ENCODE peak calls at places on chromosome 22, in eight cellular contexts. One of them, this sample, is unnamed.

GRCh38 chr22:20783844-20784723 is 10.2 kb downstream of the SERPIND1 start:
- DNase-seq in esophagus muscularis mucosa: no peak
- DNase-seq in suprapubic skin: no peak
- DNase-seq in SK-N-SH: peak; percentile 59
- DNase-seq in transverse colon: peak; percentile 31
- DNase-seq in stomach: no peak
- DNase-seq in H1: peak; percentile 56
- DNase-seq in K562: peak; percentile 96
- DNase-seq in this sample: no peak

GRCh38 chr22:50672041-50672440 is 582 bp upstream of the SHANK3 start:
- DNase-seq in suprapubic skin: no peak
- DNase-seq in stomach: no peak
- DNase-seq in esophagus muscularis mucosa: no peak
- DNase-seq in SK-N-SH: no peak
- DNase-seq in K562: no peak
- DNase-seq in H1: no peak
- DNase-seq in transverse colon: no peak
- DNase-seq in this sample: no peak

GRCh38 chr22:46043816-46044717 is 67.1 kb upstream of the WNT7B start:
- DNase-seq in stomach: peak; percentile 54
- DNase-seq in H1: peak; percentile 64
- DNase-seq in esophagus muscularis mucosa: no peak
- DNase-seq in SK-N-SH: no peak
- DNase-seq in K562: no peak
- DNase-seq in suprapubic skin: peak; percentile 87
- DNase-seq in transverse colon: peak; percentile 49
- DNase-seq in this sample: peak; percentile 58

GRCh38 chr22:18023509-18024275 is 669 bp downstream of the MICAL3 start:
- DNase-seq in suprapubic skin: peak; percentile 91
- DNase-seq in stomach: peak; percentile 69
- DNase-seq in transverse colon: peak; percentile 90
- DNase-seq in SK-N-SH: peak; percentile 87
- DNase-seq in K562: peak; percentile 46
- DNase-seq in esophagus muscularis mucosa: no peak
- DNase-seq in H1: peak; percentile 77
- DNase-seq in this sample: peak; percentile 90

GRCh38 chr22:49833340-49834007 is 5.8 kb upstream of the BRD1 start:
- DNase-seq in stomach: no peak
- DNase-seq in transverse colon: no peak
- DNase-seq in H1: no peak
- DNase-seq in K562: no peak
- DNase-seq in suprapubic skin: no peak
- DNase-seq in SK-N-SH: no peak
- DNase-seq in esophagus muscularis mucosa: no peak
- DNase-seq in this sample: peak; percentile 89

GRCh38 chr22:23216331-23217170 is 36.2 kb downstream of the BCR start:
- DNase-seq in transverse colon: no peak
- DNase-seq in suprapubic skin: no peak
- DNase-seq in H1: no peak
- DNase-seq in K562: no peak
- DNase-seq in stomach: no peak
- DNase-seq in SK-N-SH: no peak
- DNase-seq in esophagus muscularis mucosa: no peak
- DNase-seq in this sample: no peak

GRCh38 chr22:47328550-47329243 is 566.2 kb downstream of the TBC1D22A start:
- DNase-seq in suprapubic skin: no peak
- DNase-seq in K562: peak; percentile 40
- DNase-seq in transverse colon: no peak
- DNase-seq in esophagus muscularis mucosa: peak; percentile 87
- DNase-seq in H1: no peak
- DNase-seq in SK-N-SH: peak; percentile 34
- DNase-seq in stomach: no peak
- DNase-seq in this sample: peak; percentile 68

GRCh38 chr22:25837288-25837900 is 95.4 kb downstream of the MYO18B start:
- DNase-seq in stomach: no peak
- DNase-seq in H1: peak; percentile 29
- DNase-seq in K562: no peak
- DNase-seq in SK-N-SH: no peak
- DNase-seq in esophagus muscularis mucosa: no peak
- DNase-seq in transverse colon: no peak
- DNase-seq in suprapubic skin: no peak
- DNase-seq in this sample: no peak

GRCh38 chr22:46053563-46054090 is 76.7 kb upstream of the WNT7B start:
- DNase-seq in K562: no peak
- DNase-seq in esophagus muscularis mucosa: no peak
- DNase-seq in transverse colon: peak; percentile 84
- DNase-seq in SK-N-SH: peak; percentile 94
- DNase-seq in suprapubic skin: peak; percentile 86
- DNase-seq in H1: no peak
- DNase-seq in stomach: peak; percentile 84
- DNase-seq in this sample: peak; percentile 84

GRCh38 chr22:20520093-20520511 is 12.7 kb downstream of the MED15 start:
- DNase-seq in suprapubic skin: no peak
- DNase-seq in K562: no peak
- DNase-seq in stomach: no peak
- DNase-seq in transverse colon: no peak
- DNase-seq in esophagus muscularis mucosa: no peak
- DNase-seq in H1: no peak
- DNase-seq in SK-N-SH: no peak
- DNase-seq in this sample: no peak

GRCh38 chr22:33831651-33832050 is 88.6 kb downstream of the LARGE1 start:
- DNase-seq in SK-N-SH: no peak
- DNase-seq in transverse colon: no peak
- DNase-seq in esophagus muscularis mucosa: no peak
- DNase-seq in stomach: no peak
- DNase-seq in K562: no peak
- DNase-seq in suprapubic skin: no peak
- DNase-seq in H1: no peak
- DNase-seq in this sample: no peak

GRCh38 chr22:44425356-44425755 is 72.7 kb downstream of the RTL6 start:
- DNase-seq in SK-N-SH: no peak
- DNase-seq in K562: no peak
- DNase-seq in esophagus muscularis mucosa: no peak
- DNase-seq in stomach: no peak
- DNase-seq in suprapubic skin: no peak
- DNase-seq in H1: no peak
- DNase-seq in transverse colon: no peak
- DNase-seq in this sample: no peak

GRCh38 chr22:39296535-39296934 is 22.9 kb downstream of the RPL3 start:
- DNase-seq in stomach: no peak
- DNase-seq in esophagus muscularis mucosa: no peak
- DNase-seq in H1: no peak
- DNase-seq in transverse colon: no peak
- DNase-seq in SK-N-SH: no peak
- DNase-seq in suprapubic skin: no peak
- DNase-seq in K562: no peak
- DNase-seq in this sample: no peak

GRCh38 chr22:39298194-39298987 is 21.0 kb downstream of the RPL3 start:
- DNase-seq in suprapubic skin: no peak
- DNase-seq in transverse colon: no peak
- DNase-seq in esophagus muscularis mucosa: no peak
- DNase-seq in SK-N-SH: no peak
- DNase-seq in K562: no peak
- DNase-seq in stomach: no peak
- DNase-seq in H1: no peak
- DNase-seq in this sample: no peak

GRCh38 chr22:39299829-39300178 is 19.6 kb downstream of the RPL3 start:
- DNase-seq in H1: no peak
- DNase-seq in esophagus muscularis mucosa: no peak
- DNase-seq in suprapubic skin: no peak
- DNase-seq in K562: no peak
- DNase-seq in SK-N-SH: no peak
- DNase-seq in transverse colon: peak; percentile 25
- DNase-seq in stomach: no peak
- DNase-seq in this sample: no peak

GRCh38 chr22:39296981-39297489 is 22.4 kb downstream of the RPL3 start:
- DNase-seq in stomach: no peak
- DNase-seq in esophagus muscularis mucosa: no peak
- DNase-seq in H1: no peak
- DNase-seq in transverse colon: no peak
- DNase-seq in K562: no peak
- DNase-seq in SK-N-SH: no peak
- DNase-seq in suprapubic skin: no peak
- DNase-seq in this sample: no peak

GRCh38 chr22:39297490-39298193 is 21.8 kb downstream of the RPL3 start:
- DNase-seq in esophagus muscularis mucosa: no peak
- DNase-seq in suprapubic skin: no peak
- DNase-seq in K562: no peak
- DNase-seq in transverse colon: peak; percentile 46
- DNase-seq in H1: no peak
- DNase-seq in SK-N-SH: no peak
- DNase-seq in stomach: peak; percentile 46
- DNase-seq in this sample: peak; percentile 81
- TF ChIP-seq EP300 in esophagus muscularis mucosa: no peak
- TF ChIP-seq EP300 in suprapubic skin: no peak
- TF ChIP-seq EP300 in K562: no peak
- TF ChIP-seq EP300 in transverse colon: no peak
- TF ChIP-seq EP300 in H1: no peak
- TF ChIP-seq EP300 in SK-N-SH: no peak
- TF ChIP-seq EP300 in stomach: no peak
- TF ChIP-seq EP300 in this sample: no peak

GRCh38 chr22:37267128-37267587 is 15.2 kb upstream of the CYTH4 start:
- DNase-seq in suprapubic skin: no peak
- DNase-seq in SK-N-SH: peak; percentile 91
- DNase-seq in esophagus muscularis mucosa: no peak
- DNase-seq in transverse colon: peak; percentile 55
- DNase-seq in stomach: peak; percentile 42
- DNase-seq in H1: peak; percentile 96
- DNase-seq in K562: peak; percentile 58
- DNase-seq in this sample: peak; percentile 91
- TF ChIP-seq POLR2AphosphoS5 in suprapubic skin: no peak
- TF ChIP-seq POLR2AphosphoS5 in SK-N-SH: no peak
- TF ChIP-seq POLR2AphosphoS5 in esophagus muscularis mucosa: no peak
- TF ChIP-seq POLR2AphosphoS5 in transverse colon: no peak
- TF ChIP-seq POLR2AphosphoS5 in stomach: no peak
- TF ChIP-seq POLR2AphosphoS5 in H1: no peak
- TF ChIP-seq POLR2AphosphoS5 in K562: no peak
- TF ChIP-seq POLR2AphosphoS5 in this sample: no peak

DNA sequence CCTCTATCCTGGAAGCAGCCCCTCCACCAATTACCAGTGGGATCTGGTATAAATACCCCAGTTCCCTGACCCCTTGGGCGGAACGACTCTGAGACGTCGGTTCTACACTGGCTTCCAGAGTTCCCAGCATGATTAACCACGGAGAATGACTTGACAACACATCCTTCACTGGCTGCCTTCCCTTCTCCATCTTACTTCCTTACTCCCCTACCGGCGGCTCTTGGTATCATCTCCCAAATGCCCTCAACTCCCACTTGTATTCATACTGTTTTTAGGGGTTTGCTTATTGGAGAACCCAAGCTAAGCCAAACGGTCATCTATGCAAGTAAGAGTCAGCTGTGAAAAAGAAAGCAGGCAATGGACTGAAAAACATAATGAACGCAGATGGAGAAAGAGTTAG is 56.1 kb downstream of the APOL3 start:
- DNase-seq in K562: peak; percentile 52
- DNase-seq in stomach: no peak
- DNase-seq in H1: peak; percentile 57
- DNase-seq in SK-N-SH: no peak
- DNase-seq in esophagus muscularis mucosa: no peak
- DNase-seq in transverse colon: no peak
- DNase-seq in suprapubic skin: no peak
- DNase-seq in this sample: no peak
- TF ChIP-seq CTCF in K562: peak; percentile 28
- TF ChIP-seq CTCF in stomach: no peak
- TF ChIP-seq CTCF in H1: peak; percentile 12
- TF ChIP-seq CTCF in SK-N-SH: no peak
- TF ChIP-seq CTCF in esophagus muscularis mucosa: no peak
- TF ChIP-seq CTCF in transverse colon: no peak
- TF ChIP-seq CTCF in suprapubic skin: no peak
- TF ChIP-seq CTCF in this sample: no peak

DNA sequence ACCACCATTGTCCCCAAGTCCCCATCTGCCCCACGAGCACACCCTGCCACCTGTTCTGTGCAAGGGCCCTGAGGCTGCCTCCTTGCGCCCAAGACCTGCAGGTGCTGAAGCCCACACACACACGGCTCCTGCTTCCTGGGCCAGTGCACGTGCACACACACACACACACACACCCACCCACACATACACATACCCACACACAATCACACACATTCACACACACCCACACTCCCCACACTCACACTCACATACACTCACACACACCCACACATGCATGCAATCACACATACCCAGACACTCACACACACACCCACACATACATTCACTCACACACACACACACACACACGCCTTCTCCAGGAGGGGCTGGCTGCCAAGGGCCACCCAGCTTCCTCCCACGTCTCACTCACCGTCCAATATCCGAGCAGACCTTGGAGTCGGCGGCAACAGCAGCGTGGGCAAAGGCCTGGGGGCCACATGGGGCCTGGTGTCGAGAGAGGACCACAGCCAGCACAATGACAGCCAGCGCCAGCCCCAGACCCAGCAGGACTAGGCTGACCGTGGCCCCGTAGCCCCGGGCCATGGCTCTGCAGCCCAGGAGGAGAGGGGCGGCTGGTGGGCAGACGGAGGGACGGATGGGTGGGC is 616 bp downstream of the GGT5 start:
- DNase-seq in stomach: no peak
- DNase-seq in suprapubic skin: no peak
- DNase-seq in H1: no peak
- DNase-seq in transverse colon: no peak
- DNase-seq in esophagus muscularis mucosa: no peak
- DNase-seq in K562: no peak
- DNase-seq in SK-N-SH: peak; percentile 84
- DNase-seq in this sample: no peak
- TF ChIP-seq EP300 in stomach: no peak
- TF ChIP-seq EP300 in suprapubic skin: no peak
- TF ChIP-seq EP300 in H1: no peak
- TF ChIP-seq EP300 in transverse colon: no peak
- TF ChIP-seq EP300 in esophagus muscularis mucosa: no peak
- TF ChIP-seq EP300 in K562: no peak
- TF ChIP-seq EP300 in SK-N-SH: peak; percentile 14
- TF ChIP-seq EP300 in this sample: no peak

GRCh38 chr22:32799516-32799915 is 2.0 kb upstream of the TIMP3 start:
- DNase-seq in transverse colon: no peak
- DNase-seq in H1: no peak
- DNase-seq in esophagus muscularis mucosa: no peak
- DNase-seq in K562: no peak
- DNase-seq in stomach: no peak
- DNase-seq in SK-N-SH: no peak
- DNase-seq in suprapubic skin: no peak
- DNase-seq in this sample: no peak
- TF ChIP-seq POLR2AphosphoS5 in transverse colon: no peak
- TF ChIP-seq POLR2AphosphoS5 in H1: no peak
- TF ChIP-seq POLR2AphosphoS5 in esophagus muscularis mucosa: no peak
- TF ChIP-seq POLR2AphosphoS5 in K562: no peak
- TF ChIP-seq POLR2AphosphoS5 in stomach: no peak
- TF ChIP-seq POLR2AphosphoS5 in SK-N-SH: no peak
- TF ChIP-seq POLR2AphosphoS5 in suprapubic skin: no peak
- TF ChIP-seq POLR2AphosphoS5 in this sample: no peak

GRCh38 chr22:42892571-42893316 is 35.7 kb upstream of the ARFGAP3 start:
- DNase-seq in H1: no peak
- DNase-seq in esophagus muscularis mucosa: no peak
- DNase-seq in SK-N-SH: no peak
- DNase-seq in stomach: peak; percentile 82
- DNase-seq in suprapubic skin: no peak
- DNase-seq in transverse colon: no peak
- DNase-seq in K562: no peak
- DNase-seq in this sample: no peak
- TF ChIP-seq CTCF in H1: no peak
- TF ChIP-seq CTCF in esophagus muscularis mucosa: no peak
- TF ChIP-seq CTCF in SK-N-SH: no peak
- TF ChIP-seq CTCF in stomach: no peak
- TF ChIP-seq CTCF in suprapubic skin: no peak
- TF ChIP-seq CTCF in transverse colon: no peak
- TF ChIP-seq CTCF in K562: no peak
- TF ChIP-seq CTCF in this sample: no peak